ENCODE peak calls at places on chromosomes 11 and 22, in seven cellular contexts. One of them, this sample, is unnamed.

GRCh38 chr11:123560001-123560400 is 94.4 kb downstream of the SCN3B start:
- DNase-seq in stimulated activated CD4-positive, alpha-beta T cell treated with anti-CD3 and anti-CD28 coated beads, Interleukin-15, amount 100 ng/mL, for 24 hours: peak
- DNase-seq in osteocyte: no peak
- DNase-seq in posterior vena cava: peak
- DNase-seq in HepG2: no peak
- DNase-seq in Kasumi-1: no peak
- DNase-seq in kidney tubule cell: peak
- DNase-seq in this sample: no peak

GRCh38 chr11:63595296-63595695 is 18.9 kb downstream of the PLAAT3 start:
- DNase-seq in stimulated activated CD4-positive, alpha-beta T cell treated with anti-CD3 and anti-CD28 coated beads, Interleukin-15, amount 100 ng/mL, for 24 hours: no peak
- DNase-seq in osteocyte: no peak
- DNase-seq in posterior vena cava: peak
- DNase-seq in HepG2: no peak
- DNase-seq in Kasumi-1: no peak
- DNase-seq in kidney tubule cell: peak
- DNase-seq in this sample: no peak

GRCh38 chr11:84719935-84720577 is 907.1 kb downstream of the DLG2 start:
- DNase-seq in stimulated activated CD4-positive, alpha-beta T cell treated with anti-CD3 and anti-CD28 coated beads, Interleukin-15, amount 100 ng/mL, for 24 hours: no peak
- DNase-seq in osteocyte: no peak
- DNase-seq in posterior vena cava: peak
- DNase-seq in HepG2: no peak
- DNase-seq in Kasumi-1: no peak
- DNase-seq in kidney tubule cell: no peak
- DNase-seq in this sample: no peak

GRCh38 chr11:2998073-2998850 is 6.1 kb upstream of the NAP1L4 start:
- DNase-seq in stimulated activated CD4-positive, alpha-beta T cell treated with anti-CD3 and anti-CD28 coated beads, Interleukin-15, amount 100 ng/mL, for 24 hours: no peak
- DNase-seq in osteocyte: no peak
- DNase-seq in posterior vena cava: peak
- DNase-seq in HepG2: no peak
- DNase-seq in Kasumi-1: no peak
- DNase-seq in kidney tubule cell: no peak
- DNase-seq in this sample: no peak

GRCh38 chr22:31742115-31742514 is 7.8 kb downstream of the PRR14L start:
- DNase-seq in stimulated activated CD4-positive, alpha-beta T cell treated with anti-CD3 and anti-CD28 coated beads, Interleukin-15, amount 100 ng/mL, for 24 hours: no peak
- DNase-seq in osteocyte: no peak
- DNase-seq in posterior vena cava: no peak
- DNase-seq in HepG2: no peak
- DNase-seq in Kasumi-1: no peak
- DNase-seq in kidney tubule cell: peak
- DNase-seq in this sample: no peak

GRCh38 chr11:12063251-12063650 is 47.1 kb upstream of the MICAL2 start:
- DNase-seq in stimulated activated CD4-positive, alpha-beta T cell treated with anti-CD3 and anti-CD28 coated beads, Interleukin-15, amount 100 ng/mL, for 24 hours: no peak
- DNase-seq in osteocyte: no peak
- DNase-seq in posterior vena cava: no peak
- DNase-seq in HepG2: no peak
- DNase-seq in Kasumi-1: no peak
- DNase-seq in kidney tubule cell: peak
- DNase-seq in this sample: no peak

GRCh38 chr22:31829505-31829904 is 75.7 kb downstream of the DEPDC5 start:
- DNase-seq in stimulated activated CD4-positive, alpha-beta T cell treated with anti-CD3 and anti-CD28 coated beads, Interleukin-15, amount 100 ng/mL, for 24 hours: peak
- DNase-seq in osteocyte: no peak
- DNase-seq in posterior vena cava: no peak
- DNase-seq in HepG2: peak
- DNase-seq in Kasumi-1: no peak
- DNase-seq in kidney tubule cell: peak
- DNase-seq in this sample: no peak

GRCh38 chr11:64321533-64321932 is 3.6 kb downstream of the PRDX5 start:
- DNase-seq in stimulated activated CD4-positive, alpha-beta T cell treated with anti-CD3 and anti-CD28 coated beads, Interleukin-15, amount 100 ng/mL, for 24 hours: no peak
- DNase-seq in osteocyte: no peak
- DNase-seq in posterior vena cava: peak
- DNase-seq in HepG2: no peak
- DNase-seq in Kasumi-1: no peak
- DNase-seq in kidney tubule cell: peak
- DNase-seq in this sample: no peak

GRCh38 chr11:75773595-75774353 is 5.2 kb downstream of the DGAT2 start:
- DNase-seq in stimulated activated CD4-positive, alpha-beta T cell treated with anti-CD3 and anti-CD28 coated beads, Interleukin-15, amount 100 ng/mL, for 24 hours: no peak
- DNase-seq in osteocyte: no peak
- DNase-seq in posterior vena cava: peak
- DNase-seq in HepG2: no peak
- DNase-seq in Kasumi-1: peak
- DNase-seq in kidney tubule cell: peak
- DNase-seq in this sample: peak

GRCh38 chr11:47412152-47412746 is 3.9 kb downstream of the SLC39A13 start:
- DNase-seq in stimulated activated CD4-positive, alpha-beta T cell treated with anti-CD3 and anti-CD28 coated beads, Interleukin-15, amount 100 ng/mL, for 24 hours: peak
- DNase-seq in osteocyte: peak
- DNase-seq in posterior vena cava: no peak
- DNase-seq in HepG2: no peak
- DNase-seq in Kasumi-1: peak
- DNase-seq in kidney tubule cell: peak
- DNase-seq in this sample: peak

GRCh38 chr11:20397281-20397680 is 9.8 kb downstream of the PRMT3 start:
- DNase-seq in stimulated activated CD4-positive, alpha-beta T cell treated with anti-CD3 and anti-CD28 coated beads, Interleukin-15, amount 100 ng/mL, for 24 hours: peak
- DNase-seq in osteocyte: no peak
- DNase-seq in posterior vena cava: no peak
- DNase-seq in HepG2: peak
- DNase-seq in Kasumi-1: peak
- DNase-seq in kidney tubule cell: peak
- DNase-seq in this sample: peak

GRCh38 chr11:16924826-16925494 is 89.3 kb downstream of the PLEKHA7 start:
- DNase-seq in stimulated activated CD4-positive, alpha-beta T cell treated with anti-CD3 and anti-CD28 coated beads, Interleukin-15, amount 100 ng/mL, for 24 hours: no peak
- DNase-seq in osteocyte: no peak
- DNase-seq in posterior vena cava: peak
- DNase-seq in HepG2: peak
- DNase-seq in Kasumi-1: no peak
- DNase-seq in kidney tubule cell: peak
- DNase-seq in this sample: no peak

GRCh38 chr11:63698976-63699733 is 17.9 kb downstream of the RTN3 start:
- DNase-seq in stimulated activated CD4-positive, alpha-beta T cell treated with anti-CD3 and anti-CD28 coated beads, Interleukin-15, amount 100 ng/mL, for 24 hours: no peak
- DNase-seq in osteocyte: no peak
- DNase-seq in posterior vena cava: no peak
- DNase-seq in HepG2: no peak
- DNase-seq in Kasumi-1: no peak
- DNase-seq in kidney tubule cell: no peak
- DNase-seq in this sample: peak

GRCh38 chr11:117180661-117181585 is 2.4 kb downstream of the SIDT2 start:
- DNase-seq in stimulated activated CD4-positive, alpha-beta T cell treated with anti-CD3 and anti-CD28 coated beads, Interleukin-15, amount 100 ng/mL, for 24 hours: peak
- DNase-seq in osteocyte: peak
- DNase-seq in posterior vena cava: peak
- DNase-seq in HepG2: peak
- DNase-seq in Kasumi-1: peak
- DNase-seq in kidney tubule cell: peak
- DNase-seq in this sample: peak

GRCh38 chr11:103942646-103943045 is 93.8 kb upstream of the DDI1 start:
- DNase-seq in stimulated activated CD4-positive, alpha-beta T cell treated with anti-CD3 and anti-CD28 coated beads, Interleukin-15, amount 100 ng/mL, for 24 hours: no peak
- DNase-seq in osteocyte: no peak
- DNase-seq in posterior vena cava: no peak
- DNase-seq in HepG2: no peak
- DNase-seq in Kasumi-1: peak
- DNase-seq in kidney tubule cell: no peak
- DNase-seq in this sample: no peak

This sample was measured in erythroblast.